ENCODE peak calls at places on chromosomes 1 and 21, in ten cellular contexts. Y, N, O, U, C, K, Z, B, A and P are unnamed samples.

GRCh38 chr1:201307239-201307638 is 23.9 kb downstream of the PKP1 start:
- DNase-seq in Y (no peak), N (no peak), O (no peak), U (no peak), C (no peak), K (no peak), Z (peak; percentile 64), B (no peak), A (peak; percentile 92), P (no peak)

GRCh38 chr1:3919706-3920105 is 19.6 kb upstream of the C1orf174 start:
- DNase-seq in Y (no peak), N (no peak), O (no peak), U (no peak), C (no peak), K (no peak), Z (no peak), B (no peak), A (no peak), P (no peak)

GRCh38 chr1:205597691-205598314 is 34.0 kb downstream of the ELK4 start:
- DNase-seq in Y (no peak), N (no peak), O (no peak), U (no peak), C (no peak), K (no peak), Z (no peak), B (no peak), A (no peak), P (no peak)

GRCh38 chr1:199665371-199665770 is 362.1 kb upstream of the NR5A2 start:
- DNase-seq in Y (no peak), N (no peak), O (no peak), U (no peak), C (no peak), K (no peak), Z (no peak), B (no peak), A (no peak), P (no peak)

GRCh38 chr1:19485362-19486187 is at the start of gene CAPZB:
- DNase-seq in Y (peak; percentile 96), N (peak; percentile 92), O (peak; percentile 90), U (peak; percentile 92), C (peak; percentile 41), K (peak; percentile 87), Z (peak; percentile 98), B (peak; percentile 91), A (peak; percentile 93), P (peak; percentile 98)

GRCh38 chr21:46226920-46227599 is 1.5 kb downstream of the LSS start:
- DNase-seq in Y (no peak), N (peak; percentile 40), O (no peak), U (no peak), C (peak; percentile 70), K (no peak), Z (no peak), B (no peak), A (peak; percentile 85), P (no peak)

GRCh38 chr1:231235526-231235925 is 5.5 kb upstream of the GNPAT start:
- DNase-seq in Y (no peak), N (no peak), O (no peak), U (no peak), C (no peak), K (no peak), Z (no peak), B (no peak), A (no peak), P (no peak)

GRCh38 chr1:200660719-200661118 is 9.0 kb downstream of the DDX59 start:
- DNase-seq in Y (no peak), N (no peak), O (no peak), U (no peak), C (no peak), K (no peak), Z (peak; percentile 14), B (no peak), A (no peak), P (no peak)

GRCh38 chr1:67814121-67814772 is 19.0 kb downstream of the GNG12 start:
- DNase-seq in Y (no peak), N (no peak), O (no peak), U (no peak), C (no peak), K (no peak), Z (peak; percentile 38), B (no peak), A (peak; percentile 27), P (no peak)

GRCh38 chr1:99548924-99549605 is 96.8 kb upstream of the PALMD start:
- DNase-seq in Y (no peak), N (no peak), O (no peak), U (no peak), C (peak; percentile 38), K (no peak), Z (no peak), B (no peak), A (no peak), P (no peak)

GRCh38 chr1:43611950-43612349 is 38.0 kb upstream of the KDM4A start:
- DNase-seq in Y (no peak), N (no peak), O (no peak), U (no peak), C (no peak), K (no peak), Z (no peak), B (no peak), A (no peak), P (no peak)

GRCh38 chr1:31476891-31477846 is 64.2 kb downstream of the SERINC2 start:
- DNase-seq in Y (no peak), N (peak; percentile 19), O (no peak), U (no peak), C (peak; percentile 55), K (no peak), Z (no peak), B (no peak), A (peak; percentile 73), P (no peak)

GRCh38 chr1:37094302-37094701 is 60.0 kb upstream of the GRIK3 start:
- DNase-seq in Y (no peak), N (no peak), O (no peak), U (no peak), C (no peak), K (peak; percentile 63), Z (no peak), B (no peak), A (no peak), P (no peak)

GRCh38 chr1:65209005-65209885 is 61.2 kb downstream of the AK4 start:
- DNase-seq in Y (peak; percentile 44), N (no peak), O (no peak), U (no peak), C (peak; percentile 66), K (no peak), Z (peak; percentile 79), B (no peak), A (peak; percentile 46), P (no peak)

GRCh38 chr1:43921022-43921421 is 12.6 kb upstream of the ARTN start:
- DNase-seq in Y (no peak), N (no peak), O (no peak), U (no peak), C (no peak), K (no peak), Z (no peak), B (no peak), A (no peak), P (no peak)

GRCh38 chr1:99347041-99347684 is 82.9 kb downstream of the PLPPR4 start:
- DNase-seq in Y (no peak), N (no peak), O (no peak), U (no peak), C (no peak), K (no peak), Z (no peak), B (no peak), A (no peak), P (no peak)